ENCODE peak calls at places on chromosomes 11 and 22, in five cellular contexts. S, V, K, P and J are unnamed samples. For H3K9me3, the result is how much of the 10 kb centered on the place peaks cover.

GRCh38 chr11:38425578-38425977 is 1827.5 kb upstream of the RAG2 start:
- DNase-seq in S (no peak), V (no peak), K (no peak), P (no peak), J (no peak)

GRCh38 chr11:7667460-7667859 is 5.8 kb downstream of the CYB5R2 start:
- DNase-seq in S (no peak), V (peak), K (no peak), P (no peak), J (no peak)

GRCh38 chr11:13098067-13098466 is 89.0 kb downstream of the RASSF10 start:
- DNase-seq in S (no peak), V (no peak), K (no peak), P (no peak), J (no peak)

GRCh38 chr22:26561756-26562417 is 28.0 kb downstream of the TPST2 start:
- DNase-seq in S (no peak), V (no peak), K (no peak), P (peak), J (peak)

GRCh38 chr22:40237241-40237640 is 59.5 kb downstream of the TNRC6B start:
- DNase-seq in S (no peak), V (no peak), K (no peak), P (no peak), J (no peak)

GRCh38 chr11:47235163-47235562 is 13.5 kb downstream of the ACP2 start:
- DNase-seq in S (no peak), V (no peak), K (no peak), P (no peak), J (no peak)

GRCh38 chr11:105713696-105714095 is 103.8 kb downstream of the GRIA4 start:
- DNase-seq in S (no peak), V (no peak), K (no peak), P (no peak), J (no peak)

GRCh38 chr22:42813501-42813900 is 43.6 kb downstream of the ARFGAP3 start:
- DNase-seq in S (no peak), V (peak), K (no peak), P (no peak), J (no peak)

GRCh38 chr22:26674211-26675190 is 17.1 kb downstream of the MIAT start:
- DNase-seq in S (no peak), V (no peak), K (no peak), P (no peak), J (no peak)

GRCh38 chr11:64998141-64998540 is 1.4 kb upstream of the BATF2 start:
- DNase-seq in S (no peak), V (no peak), K (no peak), P (no peak), J (no peak)

GRCh38 chr22:24741357-24741756 is 33.2 kb downstream of the PIWIL3 start:
- DNase-seq in S (no peak), V (no peak), K (no peak), P (no peak), J (no peak)

GRCh38 chr22:46747646-46748045 is 9.6 kb upstream of the CERK start:
- DNase-seq in S (no peak), V (no peak), K (no peak), P (no peak), J (no peak)

GRCh38 chr22:19537941-19538488 is 13.8 kb upstream of the CLDN5 start:
- DNase-seq in S (no peak), V (no peak), K (no peak), P (no peak), J (no peak)
- H3K9me3 ChIP-seq in S (under half), V (under half), K (under half), P (under half), J (under half)

GRCh38 chr22:48807155-48807554 is 1020.5 kb downstream of the BRD1 start:
- DNase-seq in S (no peak), V (no peak), K (no peak), P (no peak), J (no peak)
- H3K9me3 ChIP-seq in S (under half), V (under half), K (under half), P (under half), J (under half)

GRCh38 chr11:74866557-74866956 is 82.3 kb downstream of the XRRA1 start:
- DNase-seq in S (no peak), V (no peak), K (no peak), P (no peak), J (no peak)
- H3K9me3 ChIP-seq in S (under half), V (half or more), K (under half), P (under half), J (half or more)

GRCh38 chr22:11628651-11629511 is 3899.1 kb upstream of the OR11H1 start:
- DNase-seq in S (no peak), V (no peak), K (no peak), P (no peak), J (no peak)
- H3K9me3 ChIP-seq in S (under half), V (under half), K (under half), P (under half), J (half or more)

GRCh38 chr11:86742436-86742805 is 57.9 kb upstream of the PRSS23 start:
- DNase-seq in S (no peak), V (no peak), K (no peak), P (no peak), J (no peak)
- H3K9me3 ChIP-seq in S (under half), V (under half), K (under half), P (under half), J (under half)

DNA sequence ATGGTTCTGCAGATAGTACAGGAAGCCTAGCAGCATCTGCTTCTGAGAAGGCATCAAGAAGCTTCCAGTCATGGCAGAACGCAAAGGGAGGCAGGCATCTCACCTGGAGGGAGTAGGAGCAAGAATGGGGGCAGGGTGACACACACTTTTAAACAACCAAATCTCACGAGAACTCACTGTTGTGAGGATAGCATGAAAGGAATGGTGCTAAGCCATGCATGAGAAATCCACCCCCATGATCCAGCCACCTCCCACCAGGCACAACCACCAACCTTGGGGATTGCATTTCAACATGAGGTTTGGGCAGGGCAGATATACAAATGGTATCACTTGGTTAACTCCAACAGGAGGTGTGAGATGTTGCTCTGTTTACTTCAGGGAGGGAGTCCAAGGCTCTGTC is 612.0 kb upstream of the KIRREL3 start:
- DNase-seq in S (no peak), V (no peak), K (no peak), P (no peak), J (no peak)
- H3K9me3 ChIP-seq in S (under half), V (under half), K (under half), P (under half), J (under half)

DNA sequence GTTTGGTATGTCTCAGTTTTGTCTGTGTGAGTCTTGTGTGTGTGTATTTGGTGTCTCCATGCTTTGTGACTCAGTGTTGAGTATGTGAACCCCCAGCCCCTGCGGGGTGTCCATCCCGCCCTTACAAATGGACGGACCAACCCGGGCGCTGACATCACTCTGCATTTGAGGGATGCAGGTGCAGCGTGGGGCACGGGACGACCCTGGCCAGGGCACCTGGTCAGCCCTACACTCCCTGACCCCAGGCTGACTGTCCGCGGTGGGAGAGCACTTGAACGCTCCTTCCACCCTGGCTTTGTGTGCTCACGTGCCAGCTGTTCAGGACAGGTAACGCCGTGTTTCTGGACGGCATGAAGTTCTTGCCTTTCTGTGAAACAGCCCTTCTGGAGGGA is 369.0 kb downstream of the BRD1 start:
- DNase-seq in S (no peak), V (no peak), K (no peak), P (no peak), J (no peak)
- H3K9me3 ChIP-seq in S (under half), V (under half), K (under half), P (under half), J (under half)